ENCODE peak calls at places on chromosomes 7 and 10, in ten cellular contexts. E is C1 segment of cervical spinal cord; Y is endodermal cell; O is GM03348; A is endothelial cell; J is stimulated activated CD4-positive, alpha-beta T cell treated with anti-CD3 and anti-CD28 coated beads, Interleukin-15, amount 100 ng/mL, for 1 hour; C is stimulated activated CD8-positive, alpha-beta memory T cell treated with anti-CD3 and anti-CD28 coated beads, Interleukin-7, amount 100 ng/mL, for 24 hours; H is activated CD4-positive, alpha-beta T cell treated with anti-CD3 and anti-CD28 coated beads, Interleukin-2, amount 10 ng/mL, durations not matched to agents 7 days and 5 days; T is activated naive CD8-positive, alpha-beta T cell treated with anti-CD3 and anti-CD28 coated beads, Interleukin-2, amount 50 U/mL, for 24 hours; L is adrenal gland. X is an unnamed sample.

GRCh38 chr10:86242761-86243160 is 123.8 kb downstream of the GRID1 start:
- DNase-seq in H (no peak), E (no peak), T (no peak), J (no peak), L (no peak), A (no peak), C (no peak), Y (no peak), O (no peak), X (no peak)

GRCh38 chr10:97416565-97416964 is 9.4 kb upstream of the PGAM1 start:
- DNase-seq in T (no peak), C (no peak), A (no peak), O (no peak), Y (no peak), L (no peak), J (no peak), E (no peak), H (no peak), X (no peak)

GRCh38 chr7:39341083-39341482 is 225.1 kb upstream of the YAE1 start:
- DNase-seq in O (no peak), J (no peak), A (no peak), E (no peak), T (no peak), L (no peak), C (no peak), Y (no peak), H (no peak), X (no peak)

GRCh38 chr7:17554341-17555015 is 256.0 kb downstream of the AHR start:
- DNase-seq in A (no peak), J (no peak), L (no peak), E (no peak), T (no peak), H (no peak), O (no peak), Y (no peak), C (no peak), X (no peak)

GRCh38 chr10:91349381-91349780 is 60.8 kb upstream of the HECTD2 start:
- DNase-seq in C (no peak), L (no peak), E (no peak), J (no peak), Y (no peak), H (no peak), T (no peak), O (peak; percentile 84), A (peak; percentile 17), X (no peak)

GRCh38 chr10:121069061-121069850 is 218.1 kb downstream of the WDR11 start:
- DNase-seq in A (no peak), C (no peak), O (no peak), H (no peak), J (no peak), T (no peak), Y (no peak), E (peak; percentile 38), L (no peak), X (no peak)

GRCh38 chr7:143882611-143883078 is 19.3 kb downstream of the TCAF1 start:
- DNase-seq in E (peak; percentile 81), A (peak; percentile 66), H (no peak), O (peak; percentile 86), L (peak; percentile 74), Y (peak; percentile 83), J (no peak), T (no peak), C (no peak), X (peak; percentile 96)

GRCh38 chr7:105769951-105770628 is 106.3 kb downstream of the ATXN7L1 start:
- DNase-seq in Y (no peak), O (peak; percentile 16), J (no peak), T (no peak), L (peak; percentile 53), A (no peak), E (no peak), H (no peak), C (no peak), X (peak; percentile 37)

GRCh38 chr7:42106562-42106961 is 130.4 kb downstream of the GLI3 start:
- DNase-seq in C (no peak), H (no peak), L (no peak), E (no peak), Y (no peak), A (no peak), T (no peak), O (peak; percentile 28), J (no peak), X (no peak)

GRCh38 chr7:129772646-129773280 is 161.2 kb downstream of the NRF1 start:
- DNase-seq in E (no peak), C (no peak), L (no peak), O (no peak), Y (peak; percentile 65), J (no peak), H (no peak), A (no peak), T (no peak), X (peak; percentile 46)

GRCh38 chr10:79385804-79386531 is 38.7 kb downstream of the PPIF start:
- DNase-seq in J (no peak), A (peak; percentile 46), E (no peak), C (no peak), H (no peak), L (peak; percentile 10), O (no peak), Y (peak; percentile 85), T (no peak), X (peak; percentile 54)

GRCh38 chr10:88500656-88501055 is 82.5 kb downstream of the RNLS start:
- DNase-seq in E (no peak), T (no peak), J (no peak), A (no peak), L (no peak), Y (no peak), H (no peak), C (no peak), O (no peak), X (no peak)

X was measured in SK-N-SH.